ENCODE peak calls at places on chromosome 3, in eight cellular contexts. N, Q, G, A, B, C, Y and E are unnamed samples.

GRCh38 chr3:126449621-126450051 is 26.1 kb downstream of the ZXDC start:
- DNase-seq in N (no peak), Q (no peak), G (no peak), A (peak), B (no peak), C (no peak), Y (no peak), E (no peak)

GRCh38 chr3:43862992-43863805 is 172.5 kb downstream of the ABHD5 start:
- DNase-seq in N (no peak), Q (no peak), G (no peak), A (no peak), B (no peak), C (no peak), Y (no peak), E (no peak)

GRCh38 chr3:107987036-107987557 is 103.7 kb downstream of the CD47 start:
- DNase-seq in N (no peak), Q (no peak), G (peak), A (peak), B (peak), C (peak), Y (peak), E (peak)

GRCh38 chr3:13119471-13120220 is 46.4 kb upstream of the IQSEC1 start:
- DNase-seq in N (no peak), Q (no peak), G (no peak), A (no peak), B (no peak), C (no peak), Y (no peak), E (no peak)

GRCh38 chr3:197297476-197298340 is 704 bp downstream of the DLG1 start:
- DNase-seq in N (peak), Q (peak), G (peak), A (peak), B (peak), C (peak), Y (peak), E (peak)

GRCh38 chr3:72187131-72187530 is 402.2 kb upstream of the PROK2 start:
- DNase-seq in N (no peak), Q (no peak), G (no peak), A (no peak), B (no peak), C (no peak), Y (no peak), E (no peak)

GRCh38 chr3:49411968-49412631 is at the start of the genes RHOA and TCTA:
- DNase-seq in N (peak), Q (peak), G (peak), A (peak), B (peak), C (peak), Y (peak), E (peak)

GRCh38 chr3:152554980-152555379 is 280.0 kb upstream of the P2RY1 start:
- DNase-seq in N (no peak), Q (no peak), G (no peak), A (no peak), B (peak), C (no peak), Y (peak), E (no peak)

GRCh38 chr3:5510300-5510699 is 322.8 kb downstream of the EDEM1 start:
- DNase-seq in N (no peak), Q (no peak), G (no peak), A (no peak), B (no peak), C (no peak), Y (no peak), E (no peak)

GRCh38 chr3:133998691-133999241 is 31.0 kb downstream of the SLCO2A1 start:
- DNase-seq in N (no peak), Q (no peak), G (no peak), A (no peak), B (no peak), C (no peak), Y (no peak), E (no peak)

GRCh38 chr3:112002458-112002971 is 3.8 kb downstream of the TAGLN3 start:
- DNase-seq in N (no peak), Q (peak), G (no peak), A (no peak), B (no peak), C (no peak), Y (no peak), E (no peak)

GRCh38 chr3:124299831-124300230 is 307.9 kb upstream of the ROPN1 start:
- DNase-seq in N (no peak), Q (peak), G (no peak), A (no peak), B (no peak), C (no peak), Y (no peak), E (no peak)

GRCh38 chr3:18370672-18371071 is 54.5 kb downstream of the SATB1 start:
- DNase-seq in N (no peak), Q (no peak), G (no peak), A (no peak), B (no peak), C (no peak), Y (no peak), E (no peak)

GRCh38 chr3:145070795-145071194 is 1090.2 kb downstream of the PLOD2 start:
- DNase-seq in N (no peak), Q (no peak), G (no peak), A (no peak), B (no peak), C (no peak), Y (no peak), E (no peak)

GRCh38 chr3:14169871-14170270 is 8.5 kb downstream of the XPC start:
- DNase-seq in N (no peak), Q (no peak), G (no peak), A (no peak), B (no peak), C (no peak), Y (no peak), E (no peak)

GRCh38 chr3:82676356-82677026 is 915.0 kb upstream of the GBE1 start:
- DNase-seq in N (no peak), Q (no peak), G (no peak), A (no peak), B (no peak), C (no peak), Y (no peak), E (no peak)

GRCh38 chr3:48561045-48561736 is 2.4 kb downstream of the UCN2 start:
- DNase-seq in N (no peak), Q (peak), G (peak), A (peak), B (peak), C (no peak), Y (peak), E (no peak)

GRCh38 chr3:183959214-183959613 is 58.5 kb downstream of the ABCC5 start:
- DNase-seq in N (no peak), Q (no peak), G (no peak), A (no peak), B (no peak), C (no peak), Y (no peak), E (no peak)

GRCh38 chr3:80994767-80995166 is 766.7 kb downstream of the GBE1 start:
- DNase-seq in N (no peak), Q (no peak), G (no peak), A (no peak), B (no peak), C (no peak), Y (no peak), E (no peak)

GRCh38 chr3:44342191-44342790 is 3.7 kb downstream of the TCAIM start:
- DNase-seq in N (no peak), Q (no peak), G (no peak), A (no peak), B (no peak), C (no peak), Y (no peak), E (no peak)